ENCODE peak calls at places on chromosomes 16 and 17, in ten cellular contexts. One of them, this sample, is unnamed.

GRCh38 chr16:1596516-1596915 is 15.4 kb downstream of the IFT140 start:
- DNase-seq in osteocyte: no peak
- DNase-seq in WTC11: no peak
- DNase-seq in brain microvascular endothelial cell: no peak
- DNase-seq in stomach: no peak
- DNase-seq in HL-60: no peak
- DNase-seq in neural progenitor cell: no peak
- DNase-seq in DND-41: no peak
- DNase-seq in uterus: no peak
- DNase-seq in astrocyte of the spinal cord: no peak
- DNase-seq in this sample: no peak

GRCh38 chr16:8583199-8583598 is 7.1 kb downstream of the TMEM114 start:
- DNase-seq in osteocyte: no peak
- DNase-seq in WTC11: no peak
- DNase-seq in brain microvascular endothelial cell: peak
- DNase-seq in stomach: no peak
- DNase-seq in HL-60: no peak
- DNase-seq in neural progenitor cell: no peak
- DNase-seq in DND-41: no peak
- DNase-seq in uterus: no peak
- DNase-seq in astrocyte of the spinal cord: peak
- DNase-seq in this sample: no peak

GRCh38 chr17:51703364-51704341 is 443.3 kb downstream of the UTP18 start:
- DNase-seq in osteocyte: no peak
- DNase-seq in WTC11: no peak
- DNase-seq in brain microvascular endothelial cell: peak
- DNase-seq in stomach: peak
- DNase-seq in HL-60: no peak
- DNase-seq in neural progenitor cell: no peak
- DNase-seq in DND-41: no peak
- DNase-seq in uterus: peak
- DNase-seq in astrocyte of the spinal cord: peak
- DNase-seq in this sample: no peak

GRCh38 chr17:17792551-17793377 is 44.0 kb downstream of the SREBF1 start:
- DNase-seq in osteocyte: no peak
- DNase-seq in WTC11: peak
- DNase-seq in brain microvascular endothelial cell: peak
- DNase-seq in stomach: peak
- DNase-seq in HL-60: no peak
- DNase-seq in neural progenitor cell: peak
- DNase-seq in DND-41: peak
- DNase-seq in uterus: peak
- DNase-seq in astrocyte of the spinal cord: peak
- DNase-seq in this sample: peak

GRCh38 chr17:35953720-35954119 is 10.2 kb upstream of the LYZL6 start:
- DNase-seq in osteocyte: no peak
- DNase-seq in WTC11: peak
- DNase-seq in brain microvascular endothelial cell: no peak
- DNase-seq in stomach: no peak
- DNase-seq in HL-60: no peak
- DNase-seq in neural progenitor cell: peak
- DNase-seq in DND-41: no peak
- DNase-seq in uterus: no peak
- DNase-seq in astrocyte of the spinal cord: no peak
- DNase-seq in this sample: no peak

GRCh38 chr17:36675250-36675649 is 73.9 kb downstream of the MRM1 start:
- DNase-seq in osteocyte: no peak
- DNase-seq in WTC11: no peak
- DNase-seq in brain microvascular endothelial cell: no peak
- DNase-seq in stomach: no peak
- DNase-seq in HL-60: peak
- DNase-seq in neural progenitor cell: no peak
- DNase-seq in DND-41: peak
- DNase-seq in uterus: no peak
- DNase-seq in astrocyte of the spinal cord: no peak
- DNase-seq in this sample: no peak

GRCh38 chr17:83155128-83156081 is 76.0 kb downstream of the METRNL start:
- DNase-seq in osteocyte: peak
- DNase-seq in WTC11: no peak
- DNase-seq in brain microvascular endothelial cell: peak
- DNase-seq in stomach: no peak
- DNase-seq in HL-60: no peak
- DNase-seq in neural progenitor cell: no peak
- DNase-seq in DND-41: no peak
- DNase-seq in uterus: peak
- DNase-seq in astrocyte of the spinal cord: peak
- DNase-seq in this sample: no peak

GRCh38 chr16:24348511-24349290 is 92.6 kb downstream of the CACNG3 start:
- DNase-seq in osteocyte: no peak
- DNase-seq in WTC11: peak
- DNase-seq in brain microvascular endothelial cell: no peak
- DNase-seq in stomach: no peak
- DNase-seq in HL-60: no peak
- DNase-seq in neural progenitor cell: peak
- DNase-seq in DND-41: no peak
- DNase-seq in uterus: no peak
- DNase-seq in astrocyte of the spinal cord: no peak
- DNase-seq in this sample: no peak

GRCh38 chr17:7436556-7437368 is 1.5 kb downstream of the TMEM102 start:
- DNase-seq in osteocyte: peak
- DNase-seq in WTC11: peak
- DNase-seq in brain microvascular endothelial cell: no peak
- DNase-seq in stomach: peak
- DNase-seq in HL-60: peak
- DNase-seq in neural progenitor cell: peak
- DNase-seq in DND-41: peak
- DNase-seq in uterus: peak
- DNase-seq in astrocyte of the spinal cord: peak
- DNase-seq in this sample: peak

GRCh38 chr17:7438050-7438614 is 1.2 kb upstream of the FGF11 start:
- DNase-seq in osteocyte: no peak
- DNase-seq in WTC11: peak
- DNase-seq in brain microvascular endothelial cell: no peak
- DNase-seq in stomach: peak
- DNase-seq in HL-60: peak
- DNase-seq in neural progenitor cell: peak
- DNase-seq in DND-41: no peak
- DNase-seq in uterus: peak
- DNase-seq in astrocyte of the spinal cord: no peak
- DNase-seq in this sample: peak

GRCh38 chr17:7435676-7436555 is 681 bp downstream of the TMEM102 start:
- DNase-seq in osteocyte: no peak
- DNase-seq in WTC11: peak
- DNase-seq in brain microvascular endothelial cell: no peak
- DNase-seq in stomach: peak
- DNase-seq in HL-60: peak
- DNase-seq in neural progenitor cell: peak
- DNase-seq in DND-41: peak
- DNase-seq in uterus: no peak
- DNase-seq in astrocyte of the spinal cord: no peak
- DNase-seq in this sample: peak

GRCh38 chr17:7438656-7439460 is 454 bp upstream of the FGF11 start:
- DNase-seq in osteocyte: no peak
- DNase-seq in WTC11: no peak
- DNase-seq in brain microvascular endothelial cell: no peak
- DNase-seq in stomach: no peak
- DNase-seq in HL-60: no peak
- DNase-seq in neural progenitor cell: no peak
- DNase-seq in DND-41: no peak
- DNase-seq in uterus: no peak
- DNase-seq in astrocyte of the spinal cord: no peak
- DNase-seq in this sample: no peak

DNA sequence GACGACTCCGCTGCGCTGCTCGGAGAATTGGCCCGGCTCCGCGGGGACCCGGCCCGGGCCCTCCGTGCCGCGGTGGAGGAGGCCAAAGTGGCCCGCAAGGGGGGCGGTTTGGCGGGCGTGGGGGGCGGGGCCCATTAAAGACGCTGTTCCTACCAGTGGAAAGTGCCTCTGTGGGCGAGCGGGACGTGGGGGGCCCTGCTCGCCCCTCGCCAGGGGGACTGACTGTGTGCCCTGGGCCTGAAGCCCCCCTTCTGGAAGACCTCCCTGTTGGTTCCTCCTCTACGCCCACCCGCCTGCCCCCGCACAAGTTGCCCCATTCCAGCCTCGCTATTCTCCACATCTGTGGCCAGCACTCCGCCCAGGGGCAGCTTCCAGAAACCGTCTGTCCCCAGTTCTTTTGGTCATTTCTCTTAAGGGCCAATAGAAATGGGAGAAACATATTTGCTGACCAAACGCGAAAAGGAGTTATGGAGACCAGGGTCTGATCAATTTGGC is 1.9 kb upstream of the FGF11 start:
- DNase-seq in osteocyte: no peak
- DNase-seq in WTC11: no peak
- DNase-seq in brain microvascular endothelial cell: no peak
- DNase-seq in stomach: no peak
- DNase-seq in HL-60: no peak
- DNase-seq in neural progenitor cell: no peak
- DNase-seq in DND-41: no peak
- DNase-seq in uterus: no peak
- DNase-seq in astrocyte of the spinal cord: no peak
- DNase-seq in this sample: no peak
- TF ChIP-seq CTCF in osteocyte: no peak
- TF ChIP-seq CTCF in WTC11: no peak
- TF ChIP-seq CTCF in brain microvascular endothelial cell: no peak
- TF ChIP-seq CTCF in stomach: no peak
- TF ChIP-seq CTCF in HL-60: no peak
- TF ChIP-seq CTCF in neural progenitor cell: no peak
- TF ChIP-seq CTCF in DND-41: no peak
- TF ChIP-seq CTCF in uterus: no peak
- TF ChIP-seq CTCF in astrocyte of the spinal cord: no peak
- TF ChIP-seq CTCF in this sample: no peak

GRCh38 chr16:4694664-4695451 is 1.5 kb downstream of the NUDT16L1 start:
- DNase-seq in osteocyte: no peak
- DNase-seq in WTC11: no peak
- DNase-seq in brain microvascular endothelial cell: no peak
- DNase-seq in stomach: no peak
- DNase-seq in HL-60: no peak
- DNase-seq in neural progenitor cell: no peak
- DNase-seq in DND-41: no peak
- DNase-seq in uterus: peak
- DNase-seq in astrocyte of the spinal cord: no peak
- DNase-seq in this sample: no peak
- TF ChIP-seq CTCF in osteocyte: no peak
- TF ChIP-seq CTCF in WTC11: no peak
- TF ChIP-seq CTCF in brain microvascular endothelial cell: peak
- TF ChIP-seq CTCF in stomach: no peak
- TF ChIP-seq CTCF in HL-60: no peak
- TF ChIP-seq CTCF in neural progenitor cell: no peak
- TF ChIP-seq CTCF in DND-41: no peak
- TF ChIP-seq CTCF in uterus: no peak
- TF ChIP-seq CTCF in astrocyte of the spinal cord: peak
- TF ChIP-seq CTCF in this sample: no peak

GRCh38 chr16:88856122-88856827 is 472 bp downstream of the GALNS start:
- DNase-seq in osteocyte: no peak
- DNase-seq in WTC11: peak
- DNase-seq in brain microvascular endothelial cell: no peak
- DNase-seq in stomach: no peak
- DNase-seq in HL-60: no peak
- DNase-seq in neural progenitor cell: peak
- DNase-seq in DND-41: no peak
- DNase-seq in uterus: peak
- DNase-seq in astrocyte of the spinal cord: no peak
- DNase-seq in this sample: peak

GRCh38 chr16:88857728-88858339 is 907 bp downstream of the TRAPPC2L start:
- DNase-seq in osteocyte: no peak
- DNase-seq in WTC11: peak
- DNase-seq in brain microvascular endothelial cell: peak
- DNase-seq in stomach: peak
- DNase-seq in HL-60: peak
- DNase-seq in neural progenitor cell: peak
- DNase-seq in DND-41: peak
- DNase-seq in uterus: peak
- DNase-seq in astrocyte of the spinal cord: peak
- DNase-seq in this sample: peak

GRCh38 chr16:88856828-88857727 is at the start of the genes GALNS and TRAPPC2L:
- DNase-seq in osteocyte: peak
- DNase-seq in WTC11: peak
- DNase-seq in brain microvascular endothelial cell: peak
- DNase-seq in stomach: peak
- DNase-seq in HL-60: peak
- DNase-seq in neural progenitor cell: peak
- DNase-seq in DND-41: peak
- DNase-seq in uterus: peak
- DNase-seq in astrocyte of the spinal cord: peak
- DNase-seq in this sample: peak

GRCh38 chr16:88861359-88861758 is 4.4 kb downstream of the TRAPPC2L start:
- DNase-seq in osteocyte: no peak
- DNase-seq in WTC11: no peak
- DNase-seq in brain microvascular endothelial cell: no peak
- DNase-seq in stomach: no peak
- DNase-seq in HL-60: no peak
- DNase-seq in neural progenitor cell: no peak
- DNase-seq in DND-41: no peak
- DNase-seq in uterus: no peak
- DNase-seq in astrocyte of the spinal cord: no peak
- DNase-seq in this sample: no peak

DNA sequence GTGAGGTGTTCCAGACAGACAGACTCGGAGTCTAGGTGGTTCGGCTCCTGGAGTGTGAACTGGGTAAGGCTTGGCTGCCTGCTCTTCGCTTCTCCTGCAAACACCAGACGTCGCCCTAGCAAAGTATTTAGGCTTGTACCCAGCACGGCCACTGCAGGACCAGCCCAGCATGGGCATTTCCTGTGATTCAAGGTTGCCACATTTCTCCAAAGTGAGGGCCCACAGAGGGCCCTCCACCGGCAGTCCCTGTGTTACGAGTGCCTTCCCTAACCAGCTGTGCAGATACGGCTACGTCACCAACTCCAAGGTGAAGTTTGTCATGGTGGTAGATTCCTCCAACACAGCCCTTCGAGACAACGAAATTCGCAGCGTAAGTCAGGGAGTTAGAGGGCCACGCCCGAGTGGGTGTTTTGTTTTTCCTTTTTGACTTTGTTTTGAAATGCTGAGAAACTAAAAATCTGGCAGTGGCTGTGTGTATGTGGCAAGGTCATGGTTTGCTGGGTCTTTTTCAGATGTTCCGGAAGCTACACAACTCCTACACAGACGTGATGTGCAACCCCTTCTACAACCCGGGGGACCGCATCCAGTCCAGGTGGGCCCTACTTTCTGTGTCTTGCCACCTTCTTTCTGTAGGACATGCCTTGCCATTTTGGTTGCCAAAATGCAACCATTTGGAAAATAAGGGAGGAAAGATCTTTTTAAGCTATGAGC is 2.6 kb downstream of the TRAPPC2L start:
- DNase-seq in osteocyte: no peak
- DNase-seq in WTC11: no peak
- DNase-seq in brain microvascular endothelial cell: no peak
- DNase-seq in stomach: no peak
- DNase-seq in HL-60: no peak
- DNase-seq in neural progenitor cell: no peak
- DNase-seq in DND-41: no peak
- DNase-seq in uterus: no peak
- DNase-seq in astrocyte of the spinal cord: no peak
- DNase-seq in this sample: no peak
- TF ChIP-seq CTCF in osteocyte: no peak
- TF ChIP-seq CTCF in WTC11: no peak
- TF ChIP-seq CTCF in brain microvascular endothelial cell: no peak
- TF ChIP-seq CTCF in stomach: no peak
- TF ChIP-seq CTCF in HL-60: no peak
- TF ChIP-seq CTCF in neural progenitor cell: no peak
- TF ChIP-seq CTCF in DND-41: no peak
- TF ChIP-seq CTCF in uterus: no peak
- TF ChIP-seq CTCF in astrocyte of the spinal cord: no peak
- TF ChIP-seq CTCF in this sample: no peak

GRCh38 chr17:40361925-40362695 is 2.4 kb downstream of the GJD3 start:
- DNase-seq in osteocyte: no peak
- DNase-seq in WTC11: no peak
- DNase-seq in brain microvascular endothelial cell: no peak
- DNase-seq in stomach: no peak
- DNase-seq in HL-60: no peak
- DNase-seq in neural progenitor cell: no peak
- DNase-seq in DND-41: no peak
- DNase-seq in uterus: no peak
- DNase-seq in astrocyte of the spinal cord: no peak
- DNase-seq in this sample: no peak
- TF ChIP-seq CTCF in osteocyte: no peak
- TF ChIP-seq CTCF in WTC11: no peak
- TF ChIP-seq CTCF in brain microvascular endothelial cell: no peak
- TF ChIP-seq CTCF in stomach: no peak
- TF ChIP-seq CTCF in HL-60: no peak
- TF ChIP-seq CTCF in neural progenitor cell: no peak
- TF ChIP-seq CTCF in DND-41: no peak
- TF ChIP-seq CTCF in uterus: no peak
- TF ChIP-seq CTCF in astrocyte of the spinal cord: no peak
- TF ChIP-seq CTCF in this sample: no peak

This sample was measured in glutamatergic neuron.